ENCODE peak calls at places on chromosome 6, in nine cellular contexts. T, G, N, K, U, M, V, A and Z are unnamed samples.

GRCh38 chr6:107488875-107489635 is 862 bp upstream of the SOBP start:
- DNase-seq in G (peak; percentile 56), N (peak; percentile 85), V (peak; percentile 86), A (peak; percentile 20), U (no peak), T (peak; percentile 37), K (peak; percentile 29), M (no peak), Z (peak; percentile 47)

GRCh38 chr6:81697564-81697963 is 54.9 kb downstream of the TENT5A start:
- DNase-seq in A (peak; percentile 55), G (peak; percentile 9), N (no peak), V (no peak), M (peak; percentile 62), T (peak; percentile 37), K (no peak), U (peak; percentile 10), Z (no peak)

GRCh38 chr6:70709826-70710225 is 42.1 kb downstream of the SMAP1 start:
- DNase-seq in G (no peak), V (no peak), N (no peak), T (peak; percentile 82), K (no peak), U (peak; percentile 76), A (peak; percentile 90), M (peak; percentile 78), Z (no peak)

GRCh38 chr6:132907231-132907630 is 92.9 kb downstream of the RPS12 start:
- DNase-seq in A (peak; percentile 11), U (peak; percentile 30), G (no peak), K (no peak), N (no peak), M (no peak), V (no peak), T (no peak), Z (no peak)

GRCh38 chr6:48766349-48766748 is 655.4 kb upstream of the PTCHD4 start:
- DNase-seq in K (no peak), G (peak; percentile 49), A (peak; percentile 79), N (no peak), T (peak; percentile 64), V (no peak), M (peak; percentile 72), U (peak; percentile 93), Z (no peak)

GRCh38 chr6:50819906-50820589 is 1.4 kb downstream of the TFAP2B start:
- DNase-seq in N (no peak), M (no peak), G (no peak), K (no peak), A (no peak), V (peak; percentile 71), U (no peak), T (no peak), Z (no peak)

GRCh38 chr6:50185006-50185405 is 135.3 kb upstream of the DEFB112 start:
- DNase-seq in V (peak; percentile 76), M (no peak), T (peak; percentile 2), U (no peak), N (no peak), G (peak; percentile 11), K (no peak), A (no peak), Z (no peak)

GRCh38 chr6:161575508-161576254 is 301.8 kb upstream of the AGPAT4 start:
- DNase-seq in A (no peak), M (peak; percentile 14), V (peak; percentile 6), K (no peak), G (no peak), N (no peak), U (no peak), T (no peak), Z (no peak)

GRCh38 chr6:35724059-35724458 is 12.8 kb upstream of the ARMC12 start:
- DNase-seq in N (no peak), T (no peak), A (no peak), G (no peak), V (no peak), U (no peak), K (no peak), M (no peak), Z (no peak)

GRCh38 chr6:17962436-17963031 is 24.9 kb downstream of the KIF13A start:
- DNase-seq in N (no peak), A (peak; percentile 96), U (no peak), V (no peak), M (peak; percentile 98), G (peak; percentile 74), K (peak; percentile 98), T (peak; percentile 93), Z (no peak)

GRCh38 chr6:54173084-54173483 is 61.8 kb downstream of the MLIP start:
- DNase-seq in G (no peak), V (no peak), N (no peak), T (no peak), M (no peak), A (no peak), U (peak; percentile 42), K (no peak), Z (no peak)

GRCh38 chr6:36733300-36733699 is 35.7 kb downstream of the RAB44 start:
- DNase-seq in A (no peak), V (no peak), G (no peak), M (no peak), U (no peak), N (no peak), T (no peak), K (no peak), Z (no peak)

GRCh38 chr6:84282566-84282965 is 55.1 kb upstream of the CEP162 start:
- DNase-seq in N (no peak), M (peak; percentile 79), V (no peak), G (no peak), K (no peak), U (peak; percentile 9), A (peak; percentile 1), T (peak; percentile 33), Z (no peak)

GRCh38 chr6:113396644-113397201 is 460.4 kb upstream of the MARCKS start:
- DNase-seq in N (no peak), V (no peak), M (peak; percentile 32), A (no peak), U (no peak), G (no peak), K (no peak), T (no peak), Z (no peak)

GRCh38 chr6:39451831-39452230 is 129.3 kb upstream of the KCNK16 start:
- DNase-seq in M (no peak), N (peak; percentile 67), G (no peak), V (peak; percentile 42), K (peak; percentile 40), A (no peak), T (no peak), U (peak; percentile 6), Z (peak; percentile 5)

GRCh38 chr6:34459899-34460593 is 5.8 kb upstream of the PACSIN1 start:
- DNase-seq in M (peak; percentile 20), K (peak; percentile 82), G (peak; percentile 75), U (peak; percentile 73), T (peak; percentile 67), V (peak; percentile 87), N (peak; percentile 59), A (peak; percentile 48), Z (peak; percentile 81)

DNA sequence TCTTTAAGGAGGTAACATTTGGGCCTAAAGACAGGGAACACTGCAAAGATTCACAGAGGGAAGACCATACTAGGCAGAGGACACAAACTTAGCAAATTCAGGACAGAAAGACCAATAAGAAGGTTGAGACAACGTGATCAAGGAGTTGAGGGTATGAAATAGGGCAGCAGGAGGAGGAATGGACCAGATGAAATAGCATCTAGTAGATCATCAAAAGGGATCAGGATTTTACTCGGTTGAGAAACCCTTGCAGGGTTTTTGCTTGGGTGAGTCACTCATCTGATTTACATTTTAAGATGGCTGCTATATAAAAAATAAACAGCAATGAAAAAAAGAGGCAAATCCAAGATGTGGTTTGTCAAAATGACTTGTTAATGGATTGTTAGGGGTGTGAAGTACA is 4.7 kb downstream of the BCLAF1 start:
- DNase-seq in A (peak; percentile 77), M (peak; percentile 37), K (no peak), N (no peak), V (peak; percentile 15), T (peak; percentile 66), U (peak; percentile 30), G (no peak), Z (no peak)
- H3K36me3 ChIP-seq in A (peaks cover 8% of the 10 kb centered on the region), M (peaks cover 19% of the 10 kb centered on the region), K (peaks cover 72% of the 10 kb centered on the region), N (peaks cover 15% of the 10 kb centered on the region), V (peaks cover 13% of the 10 kb centered on the region), T (no peaks in the 10 kb centered on the region), U (peaks cover 29% of the 10 kb centered on the region), G (no peaks in the 10 kb centered on the region), Z (peaks cover 84% of the 10 kb centered on the region)

GRCh38 chr6:105982761-105983600 is 103.2 kb upstream of the PRDM1 start:
- DNase-seq in N (no peak), U (no peak), K (no peak), T (no peak), V (no peak), A (no peak), G (no peak), M (no peak), Z (no peak)

GRCh38 chr6:105981002-105981887 is 104.9 kb upstream of the PRDM1 start:
- DNase-seq in T (no peak), U (no peak), N (peak; percentile 79), K (no peak), V (peak; percentile 74), M (no peak), G (no peak), A (no peak), Z (no peak)

GRCh38 chr6:105983763-105984162 is 102.4 kb upstream of the PRDM1 start:
- DNase-seq in N (no peak), A (no peak), U (no peak), G (no peak), T (no peak), K (no peak), M (no peak), V (no peak), Z (no peak)

GRCh38 chr6:105985098-105985815 is 100.9 kb upstream of the PRDM1 start:
- DNase-seq in V (no peak), A (no peak), M (no peak), U (no peak), N (no peak), G (no peak), K (peak; percentile 21), T (no peak), Z (no peak)

GRCh38 chr6:105981888-105982358 is 104.2 kb upstream of the PRDM1 start:
- DNase-seq in N (peak; percentile 56), U (no peak), M (no peak), K (no peak), G (no peak), A (no peak), T (no peak), V (no peak), Z (no peak)
- H3K4me2 ChIP-seq in N (peak overlapping the region; percentile 81), U (no peak overlapping the region), M (peak overlapping the region; percentile 87), K (no peak overlapping the region), G (peak overlapping the region; percentile 70), A (no peak overlapping the region), T (peak overlapping the region; percentile 72), V (peak overlapping the region; percentile 88), Z (no peak overlapping the region)

DNA sequence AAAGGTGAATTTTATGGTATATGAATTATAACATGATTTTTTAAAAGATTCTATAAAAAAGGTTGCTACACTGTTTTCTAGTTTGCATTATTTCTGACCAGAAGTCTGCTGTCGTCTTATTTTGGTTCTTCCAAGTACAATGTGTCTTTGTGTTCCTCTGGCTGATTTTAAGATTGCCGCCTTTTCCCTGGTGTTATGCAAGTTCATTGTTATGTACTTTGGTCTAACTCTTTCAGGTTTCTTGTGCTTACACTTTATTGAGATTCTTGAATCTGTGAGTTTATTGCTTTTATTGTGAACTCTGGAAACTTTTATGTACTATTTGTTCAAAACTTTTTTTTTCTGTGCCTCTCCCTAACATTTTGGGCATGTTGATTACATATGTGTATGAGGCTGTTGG is 109.8 kb downstream of the RFX6 start:
- DNase-seq in A (no peak), V (no peak), U (no peak), T (no peak), N (no peak), G (no peak), M (no peak), K (no peak), Z (no peak)
- TF ChIP-seq CTCF in A (no peak), V (no peak), U (no peak), T (no peak), N (no peak), G (no peak), M (no peak), K (no peak), Z (no peak)

GRCh38 chr6:33443025-33443424 is 11.4 kb upstream of the ZBTB9 start:
- DNase-seq in K (no peak), N (no peak), M (no peak), A (no peak), U (no peak), G (no peak), T (no peak), V (no peak), Z (no peak)
- H3K36me3 ChIP-seq in K (peaks cover 74% of the 10 kb centered on the region), N (peaks cover 96% of the 10 kb centered on the region), M (peaks cover 6% of the 10 kb centered on the region), A (peaks cover 73% of the 10 kb centered on the region), U (no peaks in the 10 kb centered on the region), G (no peaks in the 10 kb centered on the region), T (peaks cover 25% of the 10 kb centered on the region), V (peaks cover 47% of the 10 kb centered on the region), Z (peaks cover 84% of the 10 kb centered on the region)